ENCODE peak calls at places on chromosome 4, in eight cellular contexts. I is SK-N-SH, Z is K562, E is OCI-LY7, L is BE2C, B is hepatocyte, V is lower lobe of right lung, X is neural progenitor cell. U is an unnamed sample. For H3K36me3, the result is how much of the 10 kb centered on the place peaks cover.

GRCh38 chr4:42143996-42144395 is 8.5 kb downstream of the BEND4 start:
- DNase-seq in L (no peak), Z (no peak), I (no peak), X (no peak), B (no peak), V (no peak), E (no peak), U (no peak)

GRCh38 chr4:73668806-73669205 is 48.6 kb upstream of the RASSF6 start:
- DNase-seq in E (no peak), I (no peak), L (no peak), X (no peak), V (no peak), Z (no peak), B (no peak), U (no peak)

GRCh38 chr4:141731481-141731880 is 95.1 kb downstream of the IL15 start:
- DNase-seq in Z (no peak), E (no peak), B (no peak), V (no peak), L (no peak), I (no peak), X (no peak), U (no peak)

GRCh38 chr4:48228887-48229462 is 40.7 kb downstream of the TEC start:
- DNase-seq in E (no peak), L (no peak), X (no peak), V (no peak), I (peak), Z (no peak), B (no peak), U (no peak)

GRCh38 chr4:175127314-175127713 is 209.2 kb downstream of the ADAM29 start:
- DNase-seq in V (no peak), X (no peak), E (no peak), L (no peak), Z (no peak), B (no peak), I (no peak), U (no peak)

GRCh38 chr4:168074861-168075260 is 17.5 kb upstream of the ANXA10 start:
- DNase-seq in X (no peak), B (no peak), E (no peak), I (no peak), V (no peak), Z (no peak), L (no peak), U (no peak)

GRCh38 chr4:185903205-185903604 is 91.2 kb upstream of the SORBS2 start:
- DNase-seq in V (no peak), Z (no peak), E (no peak), X (no peak), L (no peak), I (no peak), B (no peak), U (no peak)

GRCh38 chr4:25637581-25638220 is 17.9 kb upstream of the SLC34A2 start:
- DNase-seq in V (peak), B (no peak), X (no peak), L (no peak), Z (no peak), I (no peak), E (no peak), U (no peak)

GRCh38 chr4:38562751-38563198 is 101.2 kb upstream of the KLF3 start:
- DNase-seq in B (no peak), X (no peak), V (no peak), L (peak), Z (no peak), I (peak), E (no peak), U (peak)

DNA sequence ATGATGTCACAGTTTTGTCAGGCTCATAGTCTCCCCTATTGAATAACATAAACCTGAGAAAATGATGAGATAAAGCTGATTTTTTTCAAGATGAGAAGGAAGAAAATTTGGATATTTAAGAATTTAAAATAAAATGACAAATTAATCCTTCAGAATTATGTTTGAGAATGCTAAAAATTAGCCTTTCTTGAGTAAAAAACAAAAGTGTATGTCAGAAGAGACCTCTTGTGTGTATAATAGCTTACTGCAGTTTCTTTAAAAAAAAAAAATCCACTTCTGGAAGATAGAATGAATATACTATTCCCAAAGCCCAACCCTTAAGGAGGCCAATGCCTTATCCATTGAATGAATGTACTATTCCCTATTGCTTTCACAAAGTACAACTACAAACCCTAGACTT is 281.7 kb downstream of the RAPGEF2 start:
- DNase-seq in Z (no peak), I (no peak), L (no peak), E (no peak), V (no peak), B (no peak), X (no peak), U (no peak)
- TF ChIP-seq CTCF in Z (no peak), I (peak), L (no peak), E (no peak), V (no peak), B (peak), X (no peak), U (no peak)

GRCh38 chr4:102614801-102615200 is 113.6 kb downstream of the NFKB1 start:
- DNase-seq in Z (no peak), B (no peak), I (no peak), L (no peak), V (no peak), E (no peak), X (no peak), U (no peak)
- H3K36me3 ChIP-seq in Z (under half), B (under half), I (under half), L (under half), V (half or more), E (half or more), X (under half), U (under half)

GRCh38 chr4:70544279-70544870 is 26.0 kb downstream of the AMTN start:
- DNase-seq in Z (peak), I (no peak), E (peak), X (peak), L (no peak), B (peak), V (no peak), U (no peak)
- TF ChIP-seq CTCF in Z (peak), I (peak), E (peak), X (peak), L (peak), B (peak), V (peak), U (peak)

GRCh38 chr4:118746251-118746919 is 61.2 kb downstream of the METTL14 start:
- DNase-seq in Z (no peak), B (no peak), X (no peak), E (no peak), V (no peak), L (no peak), I (no peak), U (no peak)
- H3K36me3 ChIP-seq in Z (under half), B (under half), X (under half), E (half or more), V (half or more), L (half or more), I (half or more), U (under half)

DNA sequence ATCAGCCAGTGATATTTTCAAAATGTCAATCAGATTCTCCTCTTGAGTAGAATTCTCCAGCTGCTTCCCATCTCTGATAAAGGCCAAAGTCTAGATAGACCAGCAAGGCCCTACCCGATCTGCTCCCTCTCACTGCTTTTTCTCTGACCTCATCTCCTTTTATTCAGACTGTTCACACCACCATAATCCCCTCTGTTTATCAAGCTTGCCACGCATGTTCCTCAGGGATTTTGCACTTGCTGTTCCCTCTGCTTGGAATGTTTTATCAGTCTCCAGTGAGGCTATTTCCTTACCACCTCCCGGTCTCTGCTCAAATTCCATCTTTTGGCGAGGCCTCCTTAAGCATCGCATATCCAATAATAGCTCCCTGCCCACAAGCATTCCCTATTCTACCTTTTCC is 20.1 kb downstream of the NOCT start:
- DNase-seq in V (no peak), E (no peak), X (no peak), Z (no peak), L (no peak), B (no peak), I (no peak), U (no peak)
- TF ChIP-seq CTCF in V (no peak), E (no peak), X (no peak), Z (no peak), L (no peak), B (no peak), I (no peak), U (no peak)

DNA sequence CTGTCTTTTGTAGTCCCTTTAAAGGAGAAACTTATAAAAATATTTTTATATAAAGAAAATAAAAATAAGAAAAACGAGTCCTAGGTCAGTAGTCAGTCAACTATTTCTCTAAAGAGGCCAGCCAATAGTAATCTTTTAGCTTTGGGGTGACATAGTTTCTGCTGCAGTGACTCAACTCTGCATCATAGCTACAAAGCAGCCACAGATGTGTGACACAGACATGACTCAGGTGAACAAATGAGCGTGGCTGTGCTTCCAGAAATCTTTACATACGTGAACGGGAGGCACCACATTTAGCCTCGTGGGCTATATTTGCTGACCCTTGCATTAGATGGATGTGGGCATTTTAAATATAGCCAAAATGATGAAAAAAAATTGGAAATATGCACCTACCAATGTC is 1862.5 kb upstream of the TENM3 start:
- DNase-seq in I (no peak), B (no peak), X (no peak), Z (no peak), E (no peak), L (no peak), V (no peak), U (no peak)
- H3K36me3 ChIP-seq in I (under half), B (under half), X (under half), Z (under half), E (under half), L (under half), V (under half), U (under half)

GRCh38 chr4:15063341-15063740 is 61.1 kb downstream of the CPEB2 start:
- DNase-seq in E (no peak), B (no peak), L (no peak), I (no peak), Z (no peak), V (no peak), X (no peak), U (no peak)
- TF ChIP-seq CTCF in E (no peak), B (no peak), L (no peak), I (no peak), Z (no peak), V (no peak), X (no peak), U (no peak)

U was measured in WERI-Rb-1.